ENCODE peak calls at places on chromosomes 2 and 18, in four cellular contexts. G, J, O and F are unnamed samples.

GRCh38 chr18:4510709-4511108 is 55.6 kb upstream of the DLGAP1 start:
- DNase-seq in O (no peak), J (no peak), G (peak), F (no peak)

GRCh38 chr2:139080244-139080643 is 300.1 kb upstream of the NXPH2 start:
- DNase-seq in O (no peak), J (no peak), G (no peak), F (no peak)

GRCh38 chr18:31268985-31269406 is 49.0 kb upstream of the DSG1 start:
- DNase-seq in G (no peak), J (no peak), O (no peak), F (no peak)

GRCh38 chr18:75407468-75408437 is 19.8 kb downstream of the SMIM21 start:
- DNase-seq in J (no peak), G (peak), O (peak), F (peak)

GRCh38 chr2:124308319-124309062 is 283.4 kb downstream of the CNTNAP5 start:
- DNase-seq in J (no peak), G (no peak), O (no peak), F (no peak)

GRCh38 chr2:187962538-187962937 is 329.1 kb upstream of the GULP1 start:
- DNase-seq in O (no peak), G (no peak), J (no peak), F (no peak)

GRCh38 chr2:121134728-121135127 is 150.3 kb downstream of the TFCP2L1 start:
- DNase-seq in J (no peak), G (no peak), O (no peak), F (no peak)

GRCh38 chr2:201847483-201847882 is 41.1 kb downstream of the CDK15 start:
- DNase-seq in G (no peak), J (no peak), O (no peak), F (peak)

GRCh38 chr2:149059822-149060221 is 21.3 kb downstream of the LYPD6B start:
- DNase-seq in O (no peak), J (no peak), G (no peak), F (no peak)

GRCh38 chr18:57243624-57244179 is 96.8 kb downstream of the BOD1L2 start:
- DNase-seq in G (peak), J (no peak), O (no peak), F (no peak)

GRCh38 chr2:69514406-69514805 is 77.2 kb upstream of the NFU1 start:
- DNase-seq in O (peak), G (peak), J (no peak), F (peak)

GRCh38 chr18:8329186-8329771 is 280.0 kb upstream of the RAB12 start:
- DNase-seq in O (no peak), G (peak), J (no peak), F (peak)

GRCh38 chr2:178279142-178279541 is 84.8 kb downstream of the OSBPL6 start:
- DNase-seq in G (peak), O (peak), J (no peak), F (peak)

GRCh38 chr2:68853035-68853434 is 18.2 kb downstream of the BMP10 start:
- DNase-seq in O (no peak), J (no peak), G (no peak), F (peak)

GRCh38 chr2:68722712-68723111 is 11.9 kb upstream of the ARHGAP25 start:
- DNase-seq in J (peak), O (peak), G (no peak), F (peak)

GRCh38 chr2:216017365-216017764 is 4.0 kb upstream of the MREG start:
- DNase-seq in O (no peak), G (no peak), J (no peak), F (peak)

GRCh38 chr2:216015722-216016464 is 2.5 kb upstream of the MREG start:
- DNase-seq in O (no peak), G (no peak), J (no peak), F (no peak)

GRCh38 chr18:52888014-52888413 is 548.0 kb downstream of the DCC start:
- DNase-seq in J (no peak), O (peak), G (no peak), F (no peak)

GRCh38 chr2:208515099-208515498 is 108.5 kb downstream of the PTH2R start:
- DNase-seq in J (no peak), G (no peak), O (no peak), F (no peak)

GRCh38 chr2:162333968-162334367 is 10.0 kb upstream of the GCA start:
- DNase-seq in G (peak), O (peak), J (no peak), F (peak)

GRCh38 chr2:17104454-17104853 is 413.8 kb downstream of the RAD51AP2 start:
- DNase-seq in J (no peak), O (no peak), G (no peak), F (peak)

GRCh38 chr18:23618862-23619387 is 32.6 kb upstream of the NPC1 start:
- DNase-seq in G (peak), O (peak), J (no peak), F (no peak)

GRCh38 chr2:98280376-98281102 is 65.7 kb upstream of the CNGA3 start:
- DNase-seq in G (peak), O (peak), J (no peak), F (peak)
- H3K4me3 ChIP-seq in G (no peak), O (no peak), J (no peak), F (no peak)

DNA sequence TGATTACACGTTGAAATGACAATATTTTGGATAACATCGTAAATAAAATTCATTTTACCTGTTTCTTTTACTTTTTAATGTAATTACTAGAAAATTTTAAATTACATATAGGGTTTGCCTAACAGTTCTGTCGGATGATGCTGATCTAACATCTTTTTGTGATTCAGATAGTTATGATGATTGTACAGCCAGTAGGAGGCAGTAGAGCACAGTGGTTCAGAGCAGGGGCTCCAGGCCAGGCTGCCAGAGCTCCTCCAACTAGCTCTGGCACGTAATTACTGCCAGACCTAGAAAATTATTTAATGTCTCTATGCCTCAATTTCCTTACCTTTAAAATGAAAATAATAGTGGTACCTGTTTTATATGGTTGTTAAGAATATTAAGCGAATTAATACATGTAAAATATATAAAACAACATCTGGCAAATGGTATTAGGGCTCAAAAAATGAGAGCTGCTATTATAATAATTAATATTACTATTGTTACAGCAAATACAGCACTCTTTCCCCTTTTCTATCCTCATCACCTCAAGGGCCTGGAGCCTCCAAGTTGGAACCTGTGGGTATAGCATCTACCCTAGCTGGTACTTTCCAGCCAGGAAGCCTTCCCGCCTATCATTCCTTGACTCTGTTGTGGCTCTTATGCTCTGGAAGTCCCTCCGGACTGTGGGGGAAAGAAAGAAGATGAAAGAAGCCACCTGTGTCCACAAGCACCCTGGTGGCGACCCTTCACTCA is 47.7 kb upstream of the PLA2R1 start:
- DNase-seq in O (peak), G (peak), J (peak), F (peak)
- TF ChIP-seq EZH2phosphoT487 in O (no peak), G (no peak), J (no peak), F (no peak)

DNA sequence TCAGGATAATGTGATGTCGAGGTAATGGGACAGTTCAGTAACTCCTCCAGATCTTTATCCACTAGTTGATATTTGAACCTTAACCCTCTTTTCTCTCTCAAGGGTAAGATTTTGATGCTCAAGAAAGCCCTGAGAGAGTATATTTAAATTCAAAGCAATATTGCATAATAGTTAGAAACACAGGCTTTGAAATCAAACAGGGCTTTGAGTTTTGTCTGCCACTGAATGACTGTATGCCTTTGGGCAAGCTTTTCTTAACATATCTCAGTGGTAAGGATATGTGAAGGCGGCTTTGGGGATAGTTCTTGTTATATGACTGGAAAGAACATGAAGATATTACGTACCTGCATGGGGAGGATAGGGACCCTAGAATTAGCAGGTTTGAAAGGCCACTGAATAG is 11.1 kb downstream of the ITPRID2 start:
- DNase-seq in J (no peak), G (no peak), O (no peak), F (no peak)
- H3K4me3 ChIP-seq in J (no peak), G (no peak), O (no peak), F (no peak)

DNA sequence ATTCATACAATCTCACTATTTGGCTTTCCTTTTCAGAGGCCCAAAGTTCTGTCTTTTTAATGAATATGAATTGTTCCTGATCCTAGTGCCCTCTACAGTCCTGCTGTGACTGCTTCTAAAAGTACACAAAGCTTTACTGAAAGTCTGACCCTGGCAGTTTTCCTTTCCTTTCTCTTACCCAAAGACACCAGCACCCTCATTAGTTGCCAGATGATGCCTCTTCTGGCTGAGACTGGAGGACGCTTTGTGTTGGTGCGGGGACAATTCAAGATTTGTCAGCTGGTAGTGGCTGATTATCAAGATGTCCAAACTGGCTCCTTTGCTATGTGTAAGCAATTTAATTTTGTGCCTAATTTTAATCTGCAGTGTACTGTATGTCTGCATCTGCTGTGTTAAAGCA is 81.8 kb upstream of the CDCA7 start:
- DNase-seq in G (no peak), O (no peak), J (no peak), F (no peak)
- TF ChIP-seq EZH2phosphoT487 in G (no peak), O (no peak), J (no peak), F (no peak)

GRCh38 chr2:142805244-142805643 is 72.2 kb upstream of the KYNU start:
- DNase-seq in O (no peak), G (no peak), J (no peak), F (no peak)
- H3K4me3 ChIP-seq in O (no peak), G (no peak), J (no peak), F (no peak)

GRCh38 chr2:64274399-64275173 is 130.4 kb upstream of the PELI1 start:
- DNase-seq in G (no peak), O (no peak), J (no peak), F (peak)
- TF ChIP-seq EZH2phosphoT487 in G (no peak), O (no peak), J (no peak), F (no peak)

GRCh38 chr2:240435457-240435954 is at the start of gene GPC1:
- DNase-seq in O (peak), G (peak), J (peak), F (peak)

GRCh38 chr2:240437181-240437860 is 1.9 kb downstream of the GPC1 start:
- DNase-seq in G (no peak), O (no peak), J (no peak), F (no peak)

GRCh38 chr2:240435955-240436625 is 627 bp downstream of the GPC1 start:
- DNase-seq in G (peak), J (no peak), O (no peak), F (peak)

GRCh38 chr2:240437861-240438809 is 2.7 kb downstream of the GPC1 start:
- DNase-seq in O (peak), G (peak), J (peak), F (peak)

GRCh38 chr2:240436626-240437180 is 1.2 kb downstream of the GPC1 start:
- DNase-seq in J (no peak), G (peak), O (peak), F (peak)
- H3K4me3 ChIP-seq in J (peak), G (peak), O (peak), F (peak)

DNA sequence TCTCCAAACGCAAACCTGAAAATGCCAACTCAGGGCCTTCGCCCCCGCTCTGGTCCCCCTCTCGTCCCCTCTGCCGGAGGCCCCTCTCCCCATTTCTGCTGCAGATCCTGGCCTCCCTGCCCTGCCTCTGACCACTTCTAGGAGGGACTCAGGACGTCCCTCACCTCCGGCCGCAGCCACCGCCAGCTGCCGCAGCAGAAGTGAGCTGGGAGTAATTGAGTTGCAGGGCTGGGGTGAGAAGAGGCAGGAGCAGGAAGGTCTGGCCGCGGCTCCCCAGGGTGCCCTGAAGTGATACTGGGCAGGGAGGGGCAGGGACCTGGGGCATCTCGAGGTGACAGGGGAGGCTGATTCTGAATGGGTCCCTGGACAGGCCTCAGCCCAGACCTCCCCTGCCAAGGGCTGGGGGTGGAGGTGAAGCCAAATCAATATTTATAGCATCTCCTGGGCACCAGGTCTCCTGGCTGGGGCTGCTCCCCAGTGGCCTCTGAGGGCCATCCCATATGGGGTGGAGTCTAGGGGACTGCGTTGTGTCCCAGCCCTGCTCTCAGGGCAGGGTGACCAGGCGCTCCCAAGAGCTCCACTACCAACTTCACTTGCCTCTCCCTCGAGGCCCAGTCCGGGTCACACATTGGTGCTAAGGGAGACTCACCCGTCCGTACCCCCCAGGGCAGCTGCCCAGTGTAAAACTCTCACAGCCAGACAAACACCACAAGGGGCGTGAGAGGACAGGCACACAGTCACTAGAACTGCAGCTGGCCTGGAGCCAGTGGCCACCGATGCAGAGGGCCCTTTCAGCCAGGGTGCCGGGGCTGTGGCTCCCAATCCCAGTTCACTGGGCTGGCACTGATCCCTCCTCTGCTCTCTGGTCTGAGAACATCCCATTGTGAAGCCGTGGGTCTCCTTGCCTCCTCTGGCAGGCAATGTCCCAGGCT is 33.0 kb downstream of the KCNIP3 start:
- DNase-seq in J (no peak), O (no peak), G (no peak), F (no peak)
- TF ChIP-seq EZH2phosphoT487 in J (no peak), O (no peak), G (no peak), F (no peak)